ENCODE peak calls at places on chromosomes 4 and X, in nine cellular contexts. One of them, this sample, is unnamed.

GRCh38 chr4:41977709-41978108 is 3.8 kb upstream of the DCAF4L1 start:
- DNase-seq in activated CD8-positive, alpha-beta T cell treated with anti-CD3 and anti-CD28 coated beads, Interleukin-2, amount 10 ng/mL, durations not matched to agents 7 days and 5 days: no peak
- DNase-seq in GM04503: no peak
- DNase-seq in NB4: peak; percentile 57
- DNase-seq in lower lobe of right lung: no peak
- DNase-seq in ELR: peak; percentile 69
- DNase-seq in hypothalamus: no peak
- DNase-seq in pancreas: no peak
- DNase-seq in left kidney: no peak
- DNase-seq in this sample: peak; percentile 17

GRCh38 chrX:103817502-103817901 is 14.6 kb downstream of the RAB9B start:
- DNase-seq in activated CD8-positive, alpha-beta T cell treated with anti-CD3 and anti-CD28 coated beads, Interleukin-2, amount 10 ng/mL, durations not matched to agents 7 days and 5 days: peak; percentile 52
- DNase-seq in GM04503: no peak
- DNase-seq in NB4: peak; percentile 49
- DNase-seq in lower lobe of right lung: no peak
- DNase-seq in ELR: peak; percentile 60
- DNase-seq in hypothalamus: no peak
- DNase-seq in pancreas: no peak
- DNase-seq in left kidney: peak; percentile 60
- DNase-seq in this sample: no peak

GRCh38 chrX:22177950-22178349 is 94.8 kb upstream of the CBLL2 start:
- DNase-seq in activated CD8-positive, alpha-beta T cell treated with anti-CD3 and anti-CD28 coated beads, Interleukin-2, amount 10 ng/mL, durations not matched to agents 7 days and 5 days: no peak
- DNase-seq in GM04503: no peak
- DNase-seq in NB4: no peak
- DNase-seq in lower lobe of right lung: no peak
- DNase-seq in ELR: no peak
- DNase-seq in hypothalamus: no peak
- DNase-seq in pancreas: no peak
- DNase-seq in left kidney: no peak
- DNase-seq in this sample: no peak

GRCh38 chr4:14857475-14857874 is 144.8 kb upstream of the CPEB2 start:
- DNase-seq in activated CD8-positive, alpha-beta T cell treated with anti-CD3 and anti-CD28 coated beads, Interleukin-2, amount 10 ng/mL, durations not matched to agents 7 days and 5 days: no peak
- DNase-seq in GM04503: no peak
- DNase-seq in NB4: no peak
- DNase-seq in lower lobe of right lung: no peak
- DNase-seq in ELR: no peak
- DNase-seq in hypothalamus: no peak
- DNase-seq in pancreas: no peak
- DNase-seq in left kidney: no peak
- DNase-seq in this sample: no peak

GRCh38 chrX:24493740-24494543 is 28.9 kb downstream of the PDK3 start:
- DNase-seq in activated CD8-positive, alpha-beta T cell treated with anti-CD3 and anti-CD28 coated beads, Interleukin-2, amount 10 ng/mL, durations not matched to agents 7 days and 5 days: no peak
- DNase-seq in GM04503: no peak
- DNase-seq in NB4: no peak
- DNase-seq in lower lobe of right lung: no peak
- DNase-seq in ELR: no peak
- DNase-seq in hypothalamus: no peak
- DNase-seq in pancreas: no peak
- DNase-seq in left kidney: no peak
- DNase-seq in this sample: no peak

GRCh38 chr4:26105815-26106699 is 192.0 kb downstream of the SMIM20 start:
- DNase-seq in activated CD8-positive, alpha-beta T cell treated with anti-CD3 and anti-CD28 coated beads, Interleukin-2, amount 10 ng/mL, durations not matched to agents 7 days and 5 days: no peak
- DNase-seq in GM04503: no peak
- DNase-seq in NB4: no peak
- DNase-seq in lower lobe of right lung: no peak
- DNase-seq in ELR: peak; percentile 78
- DNase-seq in hypothalamus: no peak
- DNase-seq in pancreas: no peak
- DNase-seq in left kidney: no peak
- DNase-seq in this sample: peak; percentile 61

GRCh38 chrX:124127496-124127895 is 166.0 kb downstream of the STAG2 start:
- DNase-seq in activated CD8-positive, alpha-beta T cell treated with anti-CD3 and anti-CD28 coated beads, Interleukin-2, amount 10 ng/mL, durations not matched to agents 7 days and 5 days: no peak
- DNase-seq in GM04503: no peak
- DNase-seq in NB4: peak; percentile 8
- DNase-seq in lower lobe of right lung: no peak
- DNase-seq in ELR: no peak
- DNase-seq in hypothalamus: no peak
- DNase-seq in pancreas: no peak
- DNase-seq in left kidney: no peak
- DNase-seq in this sample: no peak

GRCh38 chr4:7766661-7767345 is 172.9 kb downstream of the AFAP1 start:
- DNase-seq in activated CD8-positive, alpha-beta T cell treated with anti-CD3 and anti-CD28 coated beads, Interleukin-2, amount 10 ng/mL, durations not matched to agents 7 days and 5 days: no peak
- DNase-seq in GM04503: no peak
- DNase-seq in NB4: no peak
- DNase-seq in lower lobe of right lung: peak; percentile 29
- DNase-seq in ELR: no peak
- DNase-seq in hypothalamus: no peak
- DNase-seq in pancreas: no peak
- DNase-seq in left kidney: no peak
- DNase-seq in this sample: no peak

GRCh38 chrX:22060451-22060940 is 28.4 kb downstream of the PHEX start:
- DNase-seq in activated CD8-positive, alpha-beta T cell treated with anti-CD3 and anti-CD28 coated beads, Interleukin-2, amount 10 ng/mL, durations not matched to agents 7 days and 5 days: peak; percentile 22
- DNase-seq in GM04503: no peak
- DNase-seq in NB4: peak; percentile 35
- DNase-seq in lower lobe of right lung: no peak
- DNase-seq in ELR: peak; percentile 30
- DNase-seq in hypothalamus: no peak
- DNase-seq in pancreas: no peak
- DNase-seq in left kidney: no peak
- DNase-seq in this sample: peak; percentile 29

GRCh38 chr4:106986486-106986885 is 49.6 kb downstream of the DKK2 start:
- DNase-seq in activated CD8-positive, alpha-beta T cell treated with anti-CD3 and anti-CD28 coated beads, Interleukin-2, amount 10 ng/mL, durations not matched to agents 7 days and 5 days: no peak
- DNase-seq in GM04503: peak; percentile 15
- DNase-seq in NB4: no peak
- DNase-seq in lower lobe of right lung: no peak
- DNase-seq in ELR: peak; percentile 32
- DNase-seq in hypothalamus: no peak
- DNase-seq in pancreas: no peak
- DNase-seq in left kidney: no peak
- DNase-seq in this sample: no peak

GRCh38 chr4:184448828-184449227 is 25.5 kb downstream of the IRF2 start:
- DNase-seq in activated CD8-positive, alpha-beta T cell treated with anti-CD3 and anti-CD28 coated beads, Interleukin-2, amount 10 ng/mL, durations not matched to agents 7 days and 5 days: peak; percentile 31
- DNase-seq in GM04503: no peak
- DNase-seq in NB4: peak; percentile 14
- DNase-seq in lower lobe of right lung: peak; percentile 51
- DNase-seq in ELR: peak; percentile 45
- DNase-seq in hypothalamus: no peak
- DNase-seq in pancreas: no peak
- DNase-seq in left kidney: peak; percentile 53
- DNase-seq in this sample: peak; percentile 67

GRCh38 chrX:53716328-53717088 is 30.0 kb upstream of the HUWE1 start:
- DNase-seq in activated CD8-positive, alpha-beta T cell treated with anti-CD3 and anti-CD28 coated beads, Interleukin-2, amount 10 ng/mL, durations not matched to agents 7 days and 5 days: peak; percentile 67
- DNase-seq in GM04503: no peak
- DNase-seq in NB4: peak; percentile 79
- DNase-seq in lower lobe of right lung: no peak
- DNase-seq in ELR: peak; percentile 45
- DNase-seq in hypothalamus: no peak
- DNase-seq in pancreas: no peak
- DNase-seq in left kidney: no peak
- DNase-seq in this sample: peak; percentile 42

GRCh38 chrX:39645059-39645895 is 452.5 kb downstream of the BCOR start:
- DNase-seq in activated CD8-positive, alpha-beta T cell treated with anti-CD3 and anti-CD28 coated beads, Interleukin-2, amount 10 ng/mL, durations not matched to agents 7 days and 5 days: no peak
- DNase-seq in GM04503: peak; percentile 63
- DNase-seq in NB4: peak; percentile 71
- DNase-seq in lower lobe of right lung: peak; percentile 44
- DNase-seq in ELR: peak; percentile 45
- DNase-seq in hypothalamus: no peak
- DNase-seq in pancreas: no peak
- DNase-seq in left kidney: peak; percentile 83
- DNase-seq in this sample: no peak

GRCh38 chr4:10093801-10094552 is 22.6 kb downstream of the WDR1 start:
- DNase-seq in activated CD8-positive, alpha-beta T cell treated with anti-CD3 and anti-CD28 coated beads, Interleukin-2, amount 10 ng/mL, durations not matched to agents 7 days and 5 days: peak; percentile 45
- DNase-seq in GM04503: peak; percentile 64
- DNase-seq in NB4: no peak
- DNase-seq in lower lobe of right lung: peak; percentile 71
- DNase-seq in ELR: peak; percentile 55
- DNase-seq in hypothalamus: no peak
- DNase-seq in pancreas: peak; percentile 24
- DNase-seq in left kidney: no peak
- DNase-seq in this sample: peak; percentile 93

This sample was measured in NCI-H226.